ENCODE peak calls at places on chromosome 6, in six cellular contexts. H is body of pancreas, V is heart left ventricle, Q is cardiac muscle cell, M is K562, G is right atrium auricular region. Z is an unnamed sample. For H3K4me1, the result is how much of the 10 kb centered on the place peaks cover.

GRCh38 chr6:4903751-4904370 is 100.0 kb downstream of the RPP40 start:
- DNase-seq in M (no peak), H (no peak), G (no peak), V (no peak), Q (no peak), Z (no peak)

GRCh38 chr6:167409689-167410088 is 84.8 kb downstream of the TTLL2 start:
- DNase-seq in V (no peak), M (no peak), H (no peak), Q (no peak), G (no peak), Z (no peak)

GRCh38 chr6:145688493-145688905 is 46.8 kb downstream of the EPM2A start:
- DNase-seq in Q (no peak), V (no peak), H (no peak), G (no peak), M (no peak), Z (no peak)

GRCh38 chr6:52749546-52750152 is 13.6 kb downstream of the GSTA2 start:
- DNase-seq in H (no peak), G (no peak), Q (no peak), V (no peak), M (peak), Z (no peak)

GRCh38 chr6:125753218-125753936 is 3.9 kb downstream of the HEY2 start:
- DNase-seq in V (no peak), H (peak), G (no peak), Q (no peak), M (peak), Z (peak)

GRCh38 chr6:56335733-56336132 is 88.4 kb upstream of the COL21A1 start:
- DNase-seq in H (no peak), G (no peak), M (no peak), V (no peak), Q (no peak), Z (no peak)

GRCh38 chr6:155248021-155249001 is 15.5 kb upstream of the CLDN20 start:
- DNase-seq in M (peak), Q (peak), H (peak), G (no peak), V (peak), Z (peak)

GRCh38 chr6:46776070-46776752 is 17.0 kb upstream of the MEP1A start:
- DNase-seq in V (no peak), Q (peak), G (no peak), M (no peak), H (no peak), Z (no peak)

GRCh38 chr6:83311231-83311630 is 118.1 kb downstream of the RWDD2A start:
- DNase-seq in Q (no peak), M (no peak), G (no peak), V (no peak), H (no peak), Z (no peak)

GRCh38 chr6:75922226-75922625 is 150.2 kb downstream of the IMPG1 start:
- DNase-seq in V (no peak), G (no peak), Q (no peak), H (no peak), M (no peak), Z (peak)

GRCh38 chr6:105509506-105510331 is 106.8 kb upstream of the PREP start:
- DNase-seq in Q (peak), G (no peak), V (peak), H (no peak), M (peak), Z (no peak)

GRCh38 chr6:36642913-36643817 is 35.3 kb upstream of the CDKN1A start:
- DNase-seq in H (peak), Q (peak), G (peak), M (no peak), V (peak), Z (peak)

GRCh38 chr6:167735498-167736201 is 91.1 kb upstream of the AFDN start:
- DNase-seq in Q (no peak), M (no peak), H (no peak), G (no peak), V (no peak), Z (peak)

GRCh38 chr6:166514196-166514595 is 72.3 kb downstream of the RAMACL start:
- DNase-seq in H (no peak), Q (no peak), V (no peak), M (no peak), G (no peak), Z (no peak)

GRCh38 chr6:24522090-24522820 is 27.5 kb downstream of the ALDH5A1 start:
- DNase-seq in V (no peak), M (peak), H (no peak), G (no peak), Q (no peak), Z (peak)

GRCh38 chr6:28585335-28585734 is 59.7 kb downstream of the GPX5 start:
- DNase-seq in G (no peak), Q (no peak), H (no peak), M (peak), V (no peak), Z (no peak)

GRCh38 chr6:13294499-13295069 is 33.8 kb downstream of the TBC1D7 start:
- DNase-seq in G (peak), Q (no peak), H (no peak), V (no peak), M (no peak), Z (no peak)

GRCh38 chr6:145903356-145904102 is 60.6 kb downstream of the SHPRH start:
- DNase-seq in H (no peak), Q (no peak), V (no peak), G (no peak), M (no peak), Z (no peak)

DNA sequence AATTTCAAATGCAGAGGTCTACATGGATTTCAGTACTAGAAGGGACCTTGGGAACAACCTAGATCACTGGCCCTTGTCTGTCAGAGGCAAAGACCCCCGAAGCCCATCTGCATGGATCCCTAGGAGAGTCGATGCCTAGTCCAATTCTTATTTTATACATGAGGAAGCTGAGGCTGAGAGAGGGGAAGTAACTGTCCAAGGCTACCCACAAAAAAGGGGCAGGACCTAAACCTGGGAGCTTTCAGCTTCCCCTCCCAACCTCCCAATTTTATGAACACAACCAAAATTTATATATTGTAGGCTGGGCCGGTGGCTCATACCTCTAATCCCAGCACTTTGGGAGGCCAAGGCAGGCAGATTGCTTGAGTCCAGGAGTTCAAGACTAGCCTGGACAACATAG is 73.2 kb downstream of the TRERF1 start:
- DNase-seq in M (no peak), V (no peak), G (no peak), H (no peak), Q (no peak), Z (no peak)
- H3K27ac ChIP-seq in M (no peak), V (no peak), G (no peak), H (no peak), Q (peak), Z (no peak)

GRCh38 chr6:7139835-7140470 is 32.2 kb downstream of the RREB1 start:
- DNase-seq in Q (no peak), V (no peak), G (no peak), M (peak), H (no peak), Z (no peak)
- H3K4me1 ChIP-seq in Q (half or more), V (half or more), G (half or more), M (half or more), H (half or more), Z (under half)

GRCh38 chr6:114055319-114055718 is 84.4 kb upstream of the HDAC2 start:
- DNase-seq in V (no peak), M (no peak), Q (no peak), G (no peak), H (no peak), Z (no peak)
- H3K27ac ChIP-seq in V (no peak), M (no peak), Q (no peak), G (no peak), H (no peak), Z (no peak)

GRCh38 chr6:3742426-3743344 is 8.8 kb downstream of the PXDC1 start:
- DNase-seq in Q (peak), M (peak), V (peak), H (peak), G (peak), Z (peak)

GRCh38 chr6:3739311-3739897 is 12.1 kb downstream of the PXDC1 start:
- DNase-seq in G (no peak), H (no peak), M (no peak), Q (no peak), V (no peak), Z (no peak)

GRCh38 chr6:3742076-3742425 is 9.5 kb downstream of the PXDC1 start:
- DNase-seq in H (no peak), V (no peak), Q (no peak), M (no peak), G (no peak), Z (no peak)

GRCh38 chr6:3741477-3741871 is 10.0 kb downstream of the PXDC1 start:
- DNase-seq in V (no peak), H (no peak), G (no peak), M (no peak), Q (no peak), Z (no peak)

DNA sequence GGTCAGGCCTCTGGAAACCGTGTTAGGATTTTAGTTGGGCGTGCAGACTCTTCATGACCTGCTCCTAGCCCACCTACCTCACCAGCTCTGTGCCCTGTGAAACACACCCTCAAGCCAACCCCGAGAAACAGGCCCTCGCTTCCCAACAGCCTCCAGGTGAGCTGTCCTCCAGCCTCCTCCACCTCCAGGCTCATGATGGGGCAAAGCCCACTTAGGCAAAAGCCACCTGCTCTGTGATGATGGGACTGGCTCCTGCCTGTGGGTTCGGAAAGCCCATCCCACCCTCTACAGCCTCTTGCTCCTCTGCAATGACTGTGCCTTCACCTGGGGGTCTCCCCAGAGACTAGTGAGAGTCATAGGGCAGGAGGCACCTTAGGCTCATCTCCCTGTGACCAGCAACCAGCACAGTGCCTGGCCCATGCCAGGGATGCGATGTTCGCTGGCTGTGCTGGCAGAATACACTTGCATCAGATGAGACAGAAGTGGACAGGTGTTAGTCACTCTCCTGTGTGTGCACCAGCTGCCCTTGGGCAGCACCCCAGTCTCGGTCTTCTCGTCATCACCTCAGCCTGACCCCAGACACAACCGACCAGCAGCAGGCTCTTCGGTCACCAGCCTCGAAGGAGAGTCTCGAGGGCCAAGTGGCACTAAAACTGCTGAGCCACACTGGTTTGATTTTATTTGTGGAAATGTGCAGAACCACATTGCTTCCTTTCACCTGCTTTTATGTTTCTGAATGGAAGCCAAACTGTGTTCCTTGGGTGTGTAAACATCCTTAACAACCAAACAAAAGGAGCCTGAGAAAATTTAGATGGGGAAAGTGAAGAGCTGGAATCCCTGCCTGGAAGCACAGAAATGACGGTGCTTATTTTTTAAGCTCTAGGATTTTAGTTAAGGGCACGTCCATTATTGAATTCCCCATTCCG is 10.7 kb downstream of the PXDC1 start:
- DNase-seq in V (no peak), G (no peak), M (no peak), H (no peak), Q (no peak), Z (no peak)
- H3K4me1 ChIP-seq in V (half or more), G (half or more), M (under half), H (under half), Q (under half), Z (under half)

DNA sequence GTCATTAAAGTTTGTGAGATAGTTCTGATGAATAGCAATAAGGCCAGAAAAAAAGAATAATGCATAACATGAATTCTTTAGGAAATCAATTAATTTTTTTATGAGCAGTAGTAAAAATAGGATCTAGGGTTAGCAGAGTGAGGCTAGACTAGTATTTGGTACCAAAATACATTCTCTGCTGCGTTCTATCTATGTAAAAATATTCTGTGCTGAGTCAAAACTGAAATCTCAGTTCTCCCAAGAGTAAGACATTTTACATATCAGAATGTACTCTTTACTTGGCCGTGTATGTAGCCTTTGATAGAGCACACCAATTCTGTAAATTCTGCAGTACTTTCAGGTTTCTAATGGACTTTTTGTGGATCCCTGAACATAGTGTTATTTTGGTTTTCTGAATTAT is 270.0 kb upstream of the AGPAT4 start:
- DNase-seq in M (no peak), V (no peak), Q (no peak), H (no peak), G (no peak), Z (no peak)
- H3K27ac ChIP-seq in M (no peak), V (no peak), Q (no peak), H (no peak), G (no peak), Z (peak)

DNA sequence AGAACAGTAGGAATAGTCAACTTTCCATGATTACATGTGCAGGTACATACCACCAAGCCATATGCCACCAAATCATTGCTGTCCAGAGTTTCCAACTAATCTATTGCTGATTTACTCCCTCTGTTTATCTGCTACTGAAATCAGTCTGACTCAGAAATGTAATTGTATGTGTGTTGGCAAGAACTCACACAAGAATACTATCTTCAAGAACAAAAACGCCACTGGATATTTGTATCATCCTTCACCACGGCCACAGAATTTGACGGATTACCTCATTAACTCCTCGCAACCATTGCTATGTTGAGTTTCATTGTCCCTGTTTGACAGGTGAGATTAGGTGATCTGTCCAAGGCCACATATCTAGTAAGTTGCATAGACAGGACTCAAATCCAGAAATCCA is 159.2 kb downstream of the GMPR start:
- DNase-seq in G (no peak), Q (no peak), H (no peak), M (no peak), V (no peak), Z (no peak)
- H3K4me1 ChIP-seq in G (under half), Q (under half), H (under half), M (under half), V (under half), Z (under half)

GRCh38 chr6:87905101-87905517 is 142.5 kb upstream of the SPACA1 start:
- DNase-seq in V (no peak), M (no peak), G (no peak), Q (no peak), H (no peak), Z (no peak)

GRCh38 chr6:87904041-87904440 is 143.6 kb upstream of the SPACA1 start:
- DNase-seq in Q (no peak), M (no peak), G (no peak), V (no peak), H (no peak), Z (no peak)

GRCh38 chr6:87908978-87909802 is 138.5 kb upstream of the SPACA1 start:
- DNase-seq in H (no peak), G (no peak), V (no peak), M (no peak), Q (no peak), Z (no peak)

GRCh38 chr6:87909849-87910248 is 137.8 kb upstream of the SPACA1 start:
- DNase-seq in H (no peak), V (no peak), M (no peak), Q (no peak), G (no peak), Z (no peak)

GRCh38 chr6:87907521-87907920 is 140.1 kb upstream of the SPACA1 start:
- DNase-seq in M (no peak), G (no peak), V (no peak), H (no peak), Q (no peak), Z (peak)
- H3K27ac ChIP-seq in M (no peak), G (no peak), V (no peak), H (no peak), Q (no peak), Z (no peak)

GRCh38 chr6:163288915-163289314 is 125.6 kb upstream of the QKI start:
- DNase-seq in V (peak), M (no peak), Q (peak), G (no peak), H (no peak), Z (no peak)
- H3K4me1 ChIP-seq in V (under half), M (under half), Q (under half), G (under half), H (under half), Z (under half)